ENCODE peak calls at places on chromosomes 11 and 22, in six cellular contexts. Y is CD4-positive, CD25-positive, alpha-beta regulatory T cell; Q is fibroblast of mammary gland; D is fibroblast of lung; I is heart right ventricle; S is brain microvascular endothelial cell. E is an unnamed sample.

GRCh38 chr22:49192180-49192856 is 635.4 kb downstream of the BRD1 start:
- DNase-seq in D (no peak), I (no peak), Q (no peak), S (no peak), Y (no peak), E (no peak)

GRCh38 chr22:39654959-39655579 is 84.5 kb downstream of the CACNA1I start:
- DNase-seq in S (no peak), Y (no peak), D (no peak), I (no peak), Q (no peak), E (peak; percentile 8)

GRCh38 chr11:45232341-45233080 is 53.6 kb downstream of the SYT13 start:
- DNase-seq in I (no peak), D (no peak), Q (no peak), S (no peak), Y (no peak), E (no peak)

GRCh38 chr11:120928506-120929062 is 95.3 kb upstream of the TBCEL start:
- DNase-seq in S (no peak), Y (no peak), Q (no peak), D (no peak), I (no peak), E (no peak)

GRCh38 chr11:72113170-72113808 is 794 bp upstream of the ANAPC15 start:
- DNase-seq in Q (peak; percentile 92), D (peak; percentile 9), S (no peak), Y (no peak), I (no peak), E (no peak)

GRCh38 chr11:74926304-74927030 is 22.4 kb downstream of the XRRA1 start:
- DNase-seq in D (peak; percentile 63), Q (peak; percentile 89), Y (no peak), S (peak; percentile 22), I (no peak), E (peak; percentile 43)

GRCh38 chr11:104343578-104343977 is 179.6 kb upstream of the PDGFD start:
- DNase-seq in Y (no peak), Q (peak; percentile 11), S (no peak), D (peak; percentile 6), I (no peak), E (peak; percentile 43)

GRCh38 chr22:20979243-20979809 is 2.8 kb upstream of the LZTR1 start:
- DNase-seq in Q (peak; percentile 82), S (peak; percentile 71), I (peak; percentile 60), Y (peak; percentile 50), D (peak; percentile 84), E (peak; percentile 90)

GRCh38 chr22:45781941-45782340 is 110.3 kb downstream of the ATXN10 start:
- DNase-seq in S (no peak), Q (peak; percentile 17), I (no peak), D (peak; percentile 66), Y (no peak), E (no peak)

GRCh38 chr22:48438791-48439559 is 1388.7 kb downstream of the BRD1 start:
- DNase-seq in I (no peak), S (no peak), Y (no peak), D (peak; percentile 16), Q (no peak), E (no peak)

GRCh38 chr22:44026630-44027511 is 2.8 kb downstream of the PARVB start:
- DNase-seq in I (peak; percentile 72), Y (peak; percentile 57), S (peak; percentile 84), Q (peak; percentile 42), D (peak; percentile 69), E (peak; percentile 50)

GRCh38 chr11:9313648-9314290 is 624 bp downstream of the TMEM41B start:
- DNase-seq in Q (peak; percentile 14), S (no peak), I (no peak), Y (no peak), D (peak; percentile 27), E (peak; percentile 24)

GRCh38 chr11:44964526-44965209 is 14.0 kb upstream of the TP53I11 start:
- DNase-seq in S (no peak), I (no peak), Y (no peak), D (no peak), Q (no peak), E (no peak)

GRCh38 chr11:2902784-2903671 is 17.5 kb upstream of the CDKN1C start:
- DNase-seq in Q (no peak), S (no peak), Y (no peak), I (no peak), D (no peak), E (no peak)

GRCh38 chr11:94283678-94284077 is 20.7 kb upstream of the IZUMO1R start:
- DNase-seq in I (no peak), S (no peak), Q (no peak), D (no peak), Y (no peak), E (no peak)

GRCh38 chr11:126411971-126412381 is 56.5 kb downstream of the ST3GAL4 start:
- DNase-seq in I (peak; percentile 48), D (no peak), Y (no peak), Q (no peak), S (no peak), E (peak; percentile 19)

GRCh38 chr22:46598737-46599424 is 21.3 kb upstream of the GRAMD4 start:
- DNase-seq in D (no peak), Y (no peak), I (no peak), Q (peak; percentile 54), S (no peak), E (peak; percentile 63)

GRCh38 chr11:19393941-19394340 is 153.2 kb upstream of the E2F8 start:
- DNase-seq in Y (no peak), I (no peak), Q (peak; percentile 89), D (peak; percentile 13), S (no peak), E (peak; percentile 53)

GRCh38 chr11:35365395-35365794 is 54.0 kb downstream of the SLC1A2 start:
- DNase-seq in D (no peak), Y (no peak), Q (no peak), I (no peak), S (no peak), E (no peak)

GRCh38 chr11:12454782-12455181 is 77.4 kb downstream of the PARVA start:
- DNase-seq in D (peak; percentile 34), Q (peak; percentile 40), S (no peak), I (no peak), Y (no peak), E (peak; percentile 36)

GRCh38 chr22:41619979-41620645 is 731 bp downstream of the DESI1 start:
- DNase-seq in S (no peak), D (no peak), Q (no peak), Y (peak; percentile 38), I (peak; percentile 32), E (no peak)

GRCh38 chr11:33920838-33921613 is 29.1 kb upstream of the LMO2 start:
- DNase-seq in Y (no peak), I (no peak), Q (no peak), D (peak; percentile 74), S (peak; percentile 24), E (no peak)

GRCh38 chr11:2298131-2298794 is 3.5 kb downstream of the C11orf21 start:
- DNase-seq in I (no peak), Y (no peak), D (no peak), S (no peak), Q (no peak), E (no peak)

GRCh38 chr11:116638463-116638862 is 134.3 kb downstream of the BUD13 start:
- DNase-seq in I (no peak), Q (no peak), D (no peak), S (no peak), Y (no peak), E (no peak)

DNA sequence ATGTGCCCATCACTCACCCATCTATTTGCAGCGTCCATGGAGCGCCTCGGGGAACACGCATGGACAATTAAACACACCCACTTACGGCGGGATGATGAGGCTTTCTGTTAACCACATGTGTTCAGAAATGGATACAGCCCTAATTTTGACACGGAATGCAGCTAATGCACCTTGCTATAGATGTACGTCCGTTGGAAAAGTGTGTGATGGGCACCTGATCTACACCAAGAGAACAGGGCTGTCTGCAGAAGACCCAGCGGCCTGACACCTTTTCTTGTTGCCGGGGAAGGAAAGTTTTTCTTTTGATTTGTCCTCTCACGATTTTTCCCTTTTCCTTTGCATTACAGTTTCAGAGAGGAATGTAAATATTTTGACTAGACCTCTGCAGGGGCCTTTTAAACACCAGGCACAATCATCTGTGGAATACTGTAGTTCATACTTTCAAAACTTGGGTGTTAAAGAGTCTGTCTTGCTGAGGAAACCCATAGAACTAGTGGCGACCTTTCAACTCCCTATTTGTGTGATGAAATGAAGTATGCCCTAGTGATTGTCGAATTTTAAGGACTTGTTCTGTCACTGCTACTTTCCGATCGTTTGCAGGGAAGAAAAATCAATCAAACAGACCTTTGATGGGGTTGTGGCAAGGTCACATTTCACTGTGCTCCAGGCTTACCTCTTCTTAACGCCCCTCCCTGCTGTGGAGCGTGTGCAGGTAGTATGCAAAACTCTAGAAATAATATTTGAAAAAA is 16.5 kb upstream of the PAX6 start:
- DNase-seq in Y (no peak), D (peak; percentile 32), Q (no peak), S (no peak), I (no peak), E (peak; percentile 35)
- H3K4me3 ChIP-seq in Y (no peak overlapping the region), D (no peak overlapping the region), Q (no peak overlapping the region), S (no peak overlapping the region), I (no peak overlapping the region), E (no peak overlapping the region)

GRCh38 chr22:22558071-22558971 is 744 bp downstream of the PRAME start:
- DNase-seq in Y (no peak), Q (no peak), S (no peak), I (no peak), D (no peak), E (no peak)
- H3K4me3 ChIP-seq in Y (no peak overlapping the region), Q (no peak overlapping the region), S (no peak overlapping the region), I (no peak overlapping the region), D (no peak overlapping the region), E (no peak overlapping the region)

GRCh38 chr11:68436985-68437926 is 23.3 kb upstream of the PPP6R3 start:
- DNase-seq in I (peak; percentile 61), Q (peak; percentile 92), D (peak; percentile 76), S (peak; percentile 79), Y (no peak), E (peak; percentile 73)
- H3K4me3 ChIP-seq in I (no peak overlapping the region), Q (no peak overlapping the region), D (no peak overlapping the region), S (no peak overlapping the region), Y (no peak overlapping the region), E (no peak overlapping the region)

DNA sequence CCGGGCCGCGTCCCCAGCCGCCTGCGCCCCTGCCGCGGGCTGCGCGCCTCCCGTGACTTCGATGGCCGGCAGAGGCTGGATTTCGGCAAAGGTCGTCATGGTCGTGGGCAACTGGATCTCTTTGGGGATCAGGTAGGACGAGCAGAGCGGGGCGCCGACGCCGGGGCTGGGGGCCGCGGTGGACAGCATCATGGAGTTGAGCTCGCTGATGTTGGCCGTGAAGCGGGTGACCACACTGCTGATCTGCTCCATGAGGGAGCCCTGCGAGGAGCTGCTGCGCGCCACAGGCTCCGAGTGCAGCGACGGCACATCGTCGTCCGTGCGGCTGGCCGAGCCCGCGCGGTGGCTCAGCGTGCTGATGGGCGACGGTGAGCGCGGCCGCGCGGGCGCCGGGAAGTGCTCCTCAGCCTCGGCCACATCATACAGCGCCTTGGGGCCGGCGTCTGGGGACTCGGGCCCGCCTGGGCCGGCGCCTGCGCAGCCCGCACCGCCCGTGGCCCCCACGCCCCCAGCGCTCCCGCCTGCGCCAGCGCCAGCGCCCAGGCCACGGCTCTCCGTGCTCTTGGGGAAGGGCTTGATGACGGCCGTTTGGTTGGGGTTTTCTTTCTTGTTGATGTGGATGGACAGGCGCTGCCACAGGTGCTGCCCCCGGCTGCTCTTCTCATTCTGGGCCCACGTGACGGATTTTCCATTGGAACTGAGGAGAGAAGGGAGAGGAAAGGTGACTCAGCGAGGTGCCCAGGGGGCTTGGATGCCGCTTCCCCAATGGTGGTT is 171.5 kb upstream of the CTSC start:
- DNase-seq in D (peak; percentile 49), Y (no peak), S (no peak), I (peak; percentile 32), Q (peak; percentile 22), E (peak; percentile 23)
- H3K4me3 ChIP-seq in D (peak overlapping the region; percentile 27), Y (no peak overlapping the region), S (peak overlapping the region; percentile 58), I (peak overlapping the region; percentile 38), Q (peak overlapping the region; percentile 28), E (peak overlapping the region; percentile 54)